ENCODE peak calls at places on chromosomes 13 and 19, in five cellular contexts. E is prostate gland, J is small intestine, G is epithelial cell of esophagus, F is trophoblast cell. D is an unnamed sample.

GRCh38 chr19:1295169-1296012 is 9.7 kb downstream of the EFNA2 start:
- DNase-seq in E (no peak), J (no peak), G (no peak), F (no peak), D (peak; percentile 100)

GRCh38 chr13:25268561-25268960 is 18.7 kb downstream of the MTMR6 start:
- DNase-seq in E (no peak), J (no peak), G (no peak), F (no peak), D (no peak)

GRCh38 chr19:44207126-44207803 is 5.1 kb upstream of the ZNF227 start:
- DNase-seq in E (peak; percentile 78), J (peak; percentile 96), G (peak; percentile 94), F (peak; percentile 96), D (peak; percentile 89)

GRCh38 chr13:93927431-93927830 is 552.1 kb downstream of the DCT start:
- DNase-seq in E (no peak), J (no peak), G (no peak), F (no peak), D (no peak)

GRCh38 chr13:113086991-113087922 is 18.3 kb upstream of the F7 start:
- DNase-seq in E (no peak), J (no peak), G (no peak), F (no peak), D (no peak)

GRCh38 chr19:28472843-28473242 is 740.1 kb downstream of the UQCRFS1 start:
- DNase-seq in E (no peak), J (no peak), G (no peak), F (peak; percentile 44), D (no peak)

GRCh38 chr19:51025401-51025800 is 1.0 kb downstream of the KLK11 start:
- DNase-seq in E (no peak), J (no peak), G (no peak), F (no peak), D (no peak)

GRCh38 chr19:13025819-13026477 is 30.7 kb downstream of the NFIX start:
- DNase-seq in E (no peak), J (no peak), G (no peak), F (no peak), D (no peak)

GRCh38 chr13:92265408-92265807 is 867.0 kb downstream of the GPC5 start:
- DNase-seq in E (no peak), J (no peak), G (no peak), F (no peak), D (no peak)

GRCh38 chr13:112990783-112991182 is 21.8 kb downstream of the MCF2L start:
- DNase-seq in E (peak; percentile 81), J (peak; percentile 87), G (no peak), F (peak; percentile 96), D (peak; percentile 86)

GRCh38 chr19:50723069-50723468 is at the start of gene CLEC11A:
- DNase-seq in E (no peak), J (no peak), G (no peak), F (no peak), D (peak; percentile 53)

GRCh38 chr13:45119469-45119989 is 781 bp upstream of the GTF2F2 start:
- DNase-seq in E (peak; percentile 8), J (peak; percentile 27), G (peak; percentile 32), F (peak; percentile 29), D (no peak)

GRCh38 chr19:56159009-56159501 is 16.8 kb upstream of the GALP start:
- DNase-seq in E (no peak), J (no peak), G (peak; percentile 8), F (no peak), D (no peak)

GRCh38 chr19:1914826-1915341 is 9.7 kb downstream of the ADAT3 start:
- DNase-seq in E (no peak), J (no peak), G (no peak), F (no peak), D (no peak)

GRCh38 chr19:31149306-31149975 is 199.8 kb downstream of the TSHZ3 start:
- DNase-seq in E (no peak), J (no peak), G (no peak), F (no peak), D (peak; percentile 39)

GRCh38 chr13:48094781-48095502 is at the start of gene MED4:
- DNase-seq in E (peak; percentile 91), J (peak; percentile 94), G (peak; percentile 96), F (peak; percentile 100), D (peak; percentile 95)

GRCh38 chr13:45162194-45162593 is 38.7 kb downstream of the KCTD4 start:
- DNase-seq in E (no peak), J (no peak), G (peak; percentile 31), F (no peak), D (no peak)

GRCh38 chr19:18203408-18203862 is 407 bp downstream of the RAB3A start:
- DNase-seq in E (no peak), J (peak; percentile 46), G (no peak), F (no peak), D (no peak)

GRCh38 chr19:48490980-48491792 is 20.4 kb downstream of the LMTK3 start:
- DNase-seq in E (no peak), J (peak; percentile 61), G (peak; percentile 61), F (no peak), D (peak; percentile 99)

GRCh38 chr13:101398920-101399319 is 17.4 kb downstream of the NALCN start:
- DNase-seq in E (no peak), J (no peak), G (peak; percentile 44), F (no peak), D (no peak)

GRCh38 chr13:54852831-54853230 is 1824.2 kb downstream of the OLFM4 start:
- DNase-seq in E (no peak), J (no peak), G (no peak), F (no peak), D (no peak)

GRCh38 chr13:27827646-27828045 is 35.4 kb downstream of the GSX1 start:
- DNase-seq in E (no peak), J (no peak), G (no peak), F (no peak), D (no peak)

GRCh38 chr13:35485451-35485850 is 9.0 kb upstream of the MAB21L1 start:
- DNase-seq in E (no peak), J (no peak), G (no peak), F (no peak), D (no peak)

GRCh38 chr19:17479325-17479791 is 9.0 kb downstream of the SLC27A1 start:
- DNase-seq in E (no peak), J (no peak), G (no peak), F (peak; percentile 78), D (peak; percentile 62)

GRCh38 chr13:48949566-48950506 is 25.9 kb upstream of the FNDC3A start:
- DNase-seq in E (no peak), J (no peak), G (no peak), F (peak; percentile 86), D (no peak)

GRCh38 chr19:35144600-35145436 is 1.8 kb downstream of the FXYD7 start:
- DNase-seq in E (no peak), J (peak; percentile 86), G (peak; percentile 82), F (peak; percentile 87), D (peak; percentile 88)

DNA sequence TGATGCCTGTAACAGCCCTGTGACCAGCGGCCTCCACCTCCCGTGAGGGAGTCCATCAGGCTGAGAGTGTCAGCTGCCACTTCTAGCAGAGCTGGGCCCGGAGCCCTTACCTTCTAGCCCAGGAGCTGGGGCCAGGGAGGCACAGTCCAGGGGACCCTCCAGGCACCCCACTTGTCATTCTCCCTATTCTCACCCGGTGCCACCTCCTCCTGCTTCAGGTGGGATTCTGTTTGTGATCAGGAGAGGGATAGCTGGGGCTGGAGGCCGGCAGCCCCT is 4.1 kb downstream of the RASA3 start:
- DNase-seq in E (no peak), J (no peak), G (no peak), F (no peak), D (no peak)
- H3K4me3 ChIP-seq in E (no peak overlapping the region), J (no peak overlapping the region), G (no peak overlapping the region), F (no peak overlapping the region), D (no peak overlapping the region)

GRCh38 chr19:16441661-16442071 is 30.1 kb downstream of the EPS15L1 start:
- DNase-seq in E (no peak), J (no peak), G (peak; percentile 26), F (peak; percentile 66), D (peak; percentile 92)
- H3K4me3 ChIP-seq in E (no peak overlapping the region), J (no peak overlapping the region), G (no peak overlapping the region), F (no peak overlapping the region), D (no peak overlapping the region)

GRCh38 chr19:53871448-53871847 is 3.8 kb downstream of the MYADM start:
- DNase-seq in E (no peak), J (no peak), G (no peak), F (peak; percentile 26), D (peak; percentile 33)

GRCh38 chr19:53868892-53869804 is 1.5 kb downstream of the MYADM start:
- DNase-seq in E (peak; percentile 82), J (peak; percentile 77), G (peak; percentile 71), F (peak; percentile 89), D (peak; percentile 95)

GRCh38 chr19:53868091-53868891 is 608 bp downstream of the MYADM start:
- DNase-seq in E (peak; percentile 22), J (peak; percentile 39), G (peak; percentile 36), F (peak; percentile 58), D (peak; percentile 85)

GRCh38 chr19:53872762-53873161 is 5.1 kb downstream of the MYADM start:
- DNase-seq in E (no peak), J (no peak), G (no peak), F (peak; percentile 27), D (peak; percentile 23)

GRCh38 chr19:53870485-53870844 is 2.8 kb downstream of the MYADM start:
- DNase-seq in E (no peak), J (peak; percentile 47), G (no peak), F (peak; percentile 30), D (peak; percentile 59)
- H3K4me3 ChIP-seq in E (peak overlapping the region; percentile 80), J (no peak overlapping the region), G (no peak overlapping the region), F (no peak overlapping the region), D (no peak overlapping the region)

DNA sequence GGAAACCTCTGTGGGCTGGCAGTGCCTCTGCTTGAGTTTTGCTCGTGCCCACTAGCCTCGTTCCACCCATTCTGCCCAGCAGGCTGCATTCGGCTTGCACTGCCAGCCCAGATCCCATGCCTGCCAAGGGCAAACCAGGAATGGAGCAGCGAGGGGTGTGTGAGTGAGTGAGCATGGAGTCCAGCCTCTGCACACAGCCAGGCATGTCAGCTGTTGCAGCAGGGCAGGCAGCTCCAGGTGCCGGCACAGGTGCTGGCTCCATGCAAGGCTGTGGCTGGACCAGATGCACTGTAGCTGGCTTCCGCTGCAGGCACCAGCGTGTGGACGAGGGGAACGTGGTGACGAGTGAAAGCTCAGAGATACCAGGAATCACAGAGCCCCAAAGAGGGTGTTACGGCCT is 64.5 kb downstream of the SPATA13 start:
- DNase-seq in E (no peak), J (no peak), G (no peak), F (no peak), D (no peak)
- H3K4me3 ChIP-seq in E (no peak overlapping the region), J (no peak overlapping the region), G (no peak overlapping the region), F (no peak overlapping the region), D (no peak overlapping the region)

DNA sequence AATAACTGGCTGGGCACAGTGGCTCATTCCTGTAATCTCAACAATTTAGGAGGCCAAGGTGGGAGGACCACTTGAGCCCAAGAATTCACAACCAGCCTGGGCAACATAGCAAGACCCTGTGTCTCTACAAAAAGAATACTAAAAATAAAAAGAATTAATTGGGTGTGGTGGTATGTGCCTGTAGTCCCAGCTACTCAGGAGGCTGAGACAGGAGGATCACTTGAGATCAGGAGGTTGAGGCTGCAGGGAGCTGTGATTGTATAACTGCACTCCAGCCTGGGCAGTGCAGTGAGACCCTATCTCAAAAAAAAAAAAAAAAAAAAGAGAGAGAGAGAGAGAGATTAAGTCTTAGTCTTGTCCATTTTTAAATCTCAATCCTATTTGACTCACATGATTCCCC is 35.6 kb upstream of the SERPINE3 start:
- DNase-seq in E (no peak), J (no peak), G (no peak), F (no peak), D (no peak)
- H3K4me3 ChIP-seq in E (no peak overlapping the region), J (no peak overlapping the region), G (no peak overlapping the region), F (no peak overlapping the region), D (no peak overlapping the region)